ENCODE peak calls at places on chromosomes 5 and 9, in nine cellular contexts. One of them, this sample, is unnamed.

GRCh38 chr9:95509851-95510529 is 6.8 kb downstream of the PTCH1 start:
- DNase-seq in IMR-90: no peak
- DNase-seq in endothelial cell of umbilical vein: peak
- DNase-seq in HepG2: no peak
- DNase-seq in GM12878: no peak
- DNase-seq in GM23248: peak
- DNase-seq in neuronal stem cell: no peak
- DNase-seq in H1: no peak
- DNase-seq in PC-3: no peak
- DNase-seq in this sample: peak

GRCh38 chr9:70407081-70407503 is 7.4 kb downstream of the KLF9 start:
- DNase-seq in IMR-90: peak
- DNase-seq in endothelial cell of umbilical vein: peak
- DNase-seq in HepG2: no peak
- DNase-seq in GM12878: no peak
- DNase-seq in GM23248: peak
- DNase-seq in neuronal stem cell: no peak
- DNase-seq in H1: no peak
- DNase-seq in PC-3: no peak
- DNase-seq in this sample: no peak

GRCh38 chr5:143800715-143801114 is 11.2 kb upstream of the HMHB1 start:
- DNase-seq in IMR-90: no peak
- DNase-seq in endothelial cell of umbilical vein: no peak
- DNase-seq in HepG2: no peak
- DNase-seq in GM12878: no peak
- DNase-seq in GM23248: no peak
- DNase-seq in neuronal stem cell: no peak
- DNase-seq in H1: no peak
- DNase-seq in PC-3: no peak
- DNase-seq in this sample: no peak

GRCh38 chr5:151225475-151225874 is 1.6 kb upstream of the CCDC69 start:
- DNase-seq in IMR-90: no peak
- DNase-seq in endothelial cell of umbilical vein: no peak
- DNase-seq in HepG2: no peak
- DNase-seq in GM12878: no peak
- DNase-seq in GM23248: no peak
- DNase-seq in neuronal stem cell: no peak
- DNase-seq in H1: no peak
- DNase-seq in PC-3: no peak
- DNase-seq in this sample: no peak

GRCh38 chr9:78314550-78314949 is 17.6 kb downstream of the PSAT1 start:
- DNase-seq in IMR-90: no peak
- DNase-seq in endothelial cell of umbilical vein: no peak
- DNase-seq in HepG2: no peak
- DNase-seq in GM12878: no peak
- DNase-seq in GM23248: no peak
- DNase-seq in neuronal stem cell: no peak
- DNase-seq in H1: no peak
- DNase-seq in PC-3: no peak
- DNase-seq in this sample: peak

GRCh38 chr9:33445389-33445881 is 2.0 kb downstream of the AQP3 start:
- DNase-seq in IMR-90: no peak
- DNase-seq in endothelial cell of umbilical vein: no peak
- DNase-seq in HepG2: no peak
- DNase-seq in GM12878: no peak
- DNase-seq in GM23248: no peak
- DNase-seq in neuronal stem cell: no peak
- DNase-seq in H1: no peak
- DNase-seq in PC-3: peak
- DNase-seq in this sample: peak

GRCh38 chr9:131008909-131009618 is at the start of gene LAMC3:
- DNase-seq in IMR-90: no peak
- DNase-seq in endothelial cell of umbilical vein: no peak
- DNase-seq in HepG2: no peak
- DNase-seq in GM12878: no peak
- DNase-seq in GM23248: peak
- DNase-seq in neuronal stem cell: no peak
- DNase-seq in H1: no peak
- DNase-seq in PC-3: peak
- DNase-seq in this sample: peak

GRCh38 chr5:179314606-179315355 is 30.5 kb downstream of the ADAMTS2 start:
- DNase-seq in IMR-90: no peak
- DNase-seq in endothelial cell of umbilical vein: no peak
- DNase-seq in HepG2: no peak
- DNase-seq in GM12878: no peak
- DNase-seq in GM23248: peak
- DNase-seq in neuronal stem cell: no peak
- DNase-seq in H1: no peak
- DNase-seq in PC-3: no peak
- DNase-seq in this sample: no peak

GRCh38 chr9:2144619-2145018 is 129.5 kb downstream of the SMARCA2 start:
- DNase-seq in IMR-90: no peak
- DNase-seq in endothelial cell of umbilical vein: no peak
- DNase-seq in HepG2: no peak
- DNase-seq in GM12878: no peak
- DNase-seq in GM23248: no peak
- DNase-seq in neuronal stem cell: no peak
- DNase-seq in H1: no peak
- DNase-seq in PC-3: no peak
- DNase-seq in this sample: no peak

GRCh38 chr5:2732850-2733249 is 18.6 kb downstream of the IRX2 start:
- DNase-seq in IMR-90: no peak
- DNase-seq in endothelial cell of umbilical vein: no peak
- DNase-seq in HepG2: no peak
- DNase-seq in GM12878: no peak
- DNase-seq in GM23248: no peak
- DNase-seq in neuronal stem cell: no peak
- DNase-seq in H1: no peak
- DNase-seq in PC-3: no peak
- DNase-seq in this sample: peak

GRCh38 chr9:116055536-116055935 is 98.1 kb upstream of the PAPPA start:
- DNase-seq in IMR-90: peak
- DNase-seq in endothelial cell of umbilical vein: no peak
- DNase-seq in HepG2: no peak
- DNase-seq in GM12878: no peak
- DNase-seq in GM23248: peak
- DNase-seq in neuronal stem cell: no peak
- DNase-seq in H1: no peak
- DNase-seq in PC-3: no peak
- DNase-seq in this sample: no peak

GRCh38 chr9:107751522-107752235 is 262.1 kb upstream of the KLF4 start:
- DNase-seq in IMR-90: peak
- DNase-seq in endothelial cell of umbilical vein: peak
- DNase-seq in HepG2: peak
- DNase-seq in GM12878: peak
- DNase-seq in GM23248: peak
- DNase-seq in neuronal stem cell: no peak
- DNase-seq in H1: no peak
- DNase-seq in PC-3: peak
- DNase-seq in this sample: no peak

GRCh38 chr5:57626703-57627102 is 144.1 kb upstream of the ACTBL2 start:
- DNase-seq in IMR-90: no peak
- DNase-seq in endothelial cell of umbilical vein: no peak
- DNase-seq in HepG2: no peak
- DNase-seq in GM12878: no peak
- DNase-seq in GM23248: peak
- DNase-seq in neuronal stem cell: no peak
- DNase-seq in H1: no peak
- DNase-seq in PC-3: no peak
- DNase-seq in this sample: no peak

GRCh38 chr9:84754896-84755295 is 85.4 kb downstream of the NTRK2 start:
- DNase-seq in IMR-90: no peak
- DNase-seq in endothelial cell of umbilical vein: no peak
- DNase-seq in HepG2: no peak
- DNase-seq in GM12878: no peak
- DNase-seq in GM23248: no peak
- DNase-seq in neuronal stem cell: no peak
- DNase-seq in H1: no peak
- DNase-seq in PC-3: no peak
- DNase-seq in this sample: no peak

GRCh38 chr9:77910216-77910615 is 121.4 kb downstream of the GNAQ start:
- DNase-seq in IMR-90: no peak
- DNase-seq in endothelial cell of umbilical vein: peak
- DNase-seq in HepG2: no peak
- DNase-seq in GM12878: no peak
- DNase-seq in GM23248: peak
- DNase-seq in neuronal stem cell: no peak
- DNase-seq in H1: no peak
- DNase-seq in PC-3: no peak
- DNase-seq in this sample: no peak

GRCh38 chr9:109331353-109331752 is 10.5 kb upstream of the EPB41L4B start:
- DNase-seq in IMR-90: no peak
- DNase-seq in endothelial cell of umbilical vein: no peak
- DNase-seq in HepG2: no peak
- DNase-seq in GM12878: no peak
- DNase-seq in GM23248: peak
- DNase-seq in neuronal stem cell: no peak
- DNase-seq in H1: no peak
- DNase-seq in PC-3: peak
- DNase-seq in this sample: no peak

DNA sequence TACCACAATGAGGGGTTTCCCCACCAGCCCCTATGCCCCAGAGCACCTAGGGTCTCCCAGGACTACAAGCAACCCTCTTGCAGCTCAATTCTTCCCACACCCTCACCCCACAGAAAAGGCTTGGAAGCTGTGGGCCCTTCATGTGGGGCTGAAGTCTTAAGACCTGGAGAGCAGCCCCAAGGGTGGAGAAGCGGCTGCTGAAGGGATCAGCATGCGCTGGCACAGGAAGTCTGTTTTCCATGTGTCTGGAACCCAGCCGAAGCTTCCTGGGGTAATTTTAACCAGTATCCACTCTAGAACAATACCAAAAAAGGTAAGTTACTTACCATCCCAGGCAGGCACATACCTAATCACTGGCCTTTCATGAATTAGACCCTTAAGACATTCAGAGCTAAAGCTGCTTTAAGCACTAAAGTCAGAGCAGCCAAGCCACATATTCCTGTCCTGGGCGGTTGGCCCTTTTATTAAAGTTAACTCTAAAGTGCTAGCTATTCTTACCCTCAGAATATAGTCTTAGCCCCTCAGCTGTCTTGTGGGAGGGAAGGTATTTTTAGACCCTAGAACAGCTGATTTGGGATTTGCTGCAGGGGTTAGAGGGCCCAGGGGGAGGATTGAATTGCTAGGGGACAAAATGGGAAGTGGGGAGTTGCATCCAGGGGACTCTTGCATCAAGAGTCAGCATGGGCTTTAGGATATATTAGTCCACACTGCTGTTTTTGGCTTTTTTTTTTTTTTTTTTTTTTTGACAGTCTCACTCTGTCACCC is 6.9 kb downstream of the IL17B start:
- DNase-seq in IMR-90: no peak
- DNase-seq in endothelial cell of umbilical vein: no peak
- DNase-seq in HepG2: no peak
- DNase-seq in GM12878: no peak
- DNase-seq in GM23248: no peak
- DNase-seq in neuronal stem cell: no peak
- DNase-seq in H1: no peak
- DNase-seq in PC-3: no peak
- DNase-seq in this sample: peak
- H3K4me3 ChIP-seq in IMR-90: no peak
- H3K4me3 ChIP-seq in endothelial cell of umbilical vein: no peak
- H3K4me3 ChIP-seq in HepG2: no peak
- H3K4me3 ChIP-seq in GM12878: no peak
- H3K4me3 ChIP-seq in GM23248: no peak
- H3K4me3 ChIP-seq in neuronal stem cell: no peak
- H3K4me3 ChIP-seq in H1: no peak
- H3K4me3 ChIP-seq in PC-3: no peak
- H3K4me3 ChIP-seq in this sample: no peak

GRCh38 chr5:176601901-176602300 is 8.1 kb downstream of the GPRIN1 start:
- DNase-seq in IMR-90: no peak
- DNase-seq in endothelial cell of umbilical vein: no peak
- DNase-seq in HepG2: no peak
- DNase-seq in GM12878: no peak
- DNase-seq in GM23248: no peak
- DNase-seq in neuronal stem cell: no peak
- DNase-seq in H1: no peak
- DNase-seq in PC-3: no peak
- DNase-seq in this sample: no peak
- H3K9ac ChIP-seq in IMR-90: no peak
- H3K9ac ChIP-seq in endothelial cell of umbilical vein: no peak
- H3K9ac ChIP-seq in HepG2: no peak
- H3K9ac ChIP-seq in GM12878: no peak
- H3K9ac ChIP-seq in GM23248: no peak
- H3K9ac ChIP-seq in neuronal stem cell: no peak
- H3K9ac ChIP-seq in H1: no peak
- H3K9ac ChIP-seq in PC-3: no peak
- H3K9ac ChIP-seq in this sample: no peak

GRCh38 chr5:31250201-31250600 is 56.7 kb downstream of the CDH6 start:
- DNase-seq in IMR-90: no peak
- DNase-seq in endothelial cell of umbilical vein: no peak
- DNase-seq in HepG2: no peak
- DNase-seq in GM12878: no peak
- DNase-seq in GM23248: no peak
- DNase-seq in neuronal stem cell: no peak
- DNase-seq in H1: no peak
- DNase-seq in PC-3: no peak
- DNase-seq in this sample: no peak
- H3K4me3 ChIP-seq in IMR-90: no peak
- H3K4me3 ChIP-seq in endothelial cell of umbilical vein: no peak
- H3K4me3 ChIP-seq in HepG2: no peak
- H3K4me3 ChIP-seq in GM12878: no peak
- H3K4me3 ChIP-seq in GM23248: no peak
- H3K4me3 ChIP-seq in neuronal stem cell: no peak
- H3K4me3 ChIP-seq in H1: no peak
- H3K4me3 ChIP-seq in PC-3: no peak
- H3K4me3 ChIP-seq in this sample: no peak

GRCh38 chr9:87849144-87849741 is 33.4 kb upstream of the SPATA31E1 start:
- DNase-seq in IMR-90: no peak
- DNase-seq in endothelial cell of umbilical vein: no peak
- DNase-seq in HepG2: no peak
- DNase-seq in GM12878: no peak
- DNase-seq in GM23248: no peak
- DNase-seq in neuronal stem cell: no peak
- DNase-seq in H1: no peak
- DNase-seq in PC-3: no peak
- DNase-seq in this sample: no peak

GRCh38 chr9:87853843-87854242 is 28.8 kb upstream of the SPATA31E1 start:
- DNase-seq in IMR-90: no peak
- DNase-seq in endothelial cell of umbilical vein: no peak
- DNase-seq in HepG2: no peak
- DNase-seq in GM12878: no peak
- DNase-seq in GM23248: no peak
- DNase-seq in neuronal stem cell: no peak
- DNase-seq in H1: no peak
- DNase-seq in PC-3: no peak
- DNase-seq in this sample: peak

GRCh38 chr9:87854563-87854962 is 28.1 kb upstream of the SPATA31E1 start:
- DNase-seq in IMR-90: no peak
- DNase-seq in endothelial cell of umbilical vein: no peak
- DNase-seq in HepG2: no peak
- DNase-seq in GM12878: no peak
- DNase-seq in GM23248: no peak
- DNase-seq in neuronal stem cell: no peak
- DNase-seq in H1: no peak
- DNase-seq in PC-3: no peak
- DNase-seq in this sample: peak

GRCh38 chr9:87853289-87853688 is 29.4 kb upstream of the SPATA31E1 start:
- DNase-seq in IMR-90: no peak
- DNase-seq in endothelial cell of umbilical vein: no peak
- DNase-seq in HepG2: no peak
- DNase-seq in GM12878: no peak
- DNase-seq in GM23248: no peak
- DNase-seq in neuronal stem cell: no peak
- DNase-seq in H1: no peak
- DNase-seq in PC-3: no peak
- DNase-seq in this sample: peak

GRCh38 chr9:87850405-87850804 is 32.3 kb upstream of the SPATA31E1 start:
- DNase-seq in IMR-90: peak
- DNase-seq in endothelial cell of umbilical vein: no peak
- DNase-seq in HepG2: no peak
- DNase-seq in GM12878: no peak
- DNase-seq in GM23248: peak
- DNase-seq in neuronal stem cell: no peak
- DNase-seq in H1: no peak
- DNase-seq in PC-3: peak
- DNase-seq in this sample: no peak
- H3K9ac ChIP-seq in IMR-90: no peak
- H3K9ac ChIP-seq in endothelial cell of umbilical vein: no peak
- H3K9ac ChIP-seq in HepG2: no peak
- H3K9ac ChIP-seq in GM12878: no peak
- H3K9ac ChIP-seq in GM23248: no peak
- H3K9ac ChIP-seq in neuronal stem cell: no peak
- H3K9ac ChIP-seq in H1: no peak
- H3K9ac ChIP-seq in PC-3: no peak
- H3K9ac ChIP-seq in this sample: no peak

This sample was measured in endodermal cell.